ENCODE peak calls at places on chromosomes 16 and 17, in six cellular contexts. S is fibroblast of mammary gland; O is IMR-90; F is CD4-positive, alpha-beta T cell; L is heart right ventricle; Z is gastrocnemius medialis. N is an unnamed sample.

GRCh38 chr16:64092284-64092683 is 1029.6 kb downstream of the CDH11 start:
- DNase-seq in Z (no peak), L (no peak), O (peak; percentile 65), S (peak; percentile 64), F (no peak), N (no peak)

GRCh38 chr16:77206533-77206932 is 7.3 kb downstream of the SYCE1L start:
- DNase-seq in F (no peak), S (no peak), Z (no peak), L (no peak), O (no peak), N (no peak)

GRCh38 chr16:80599466-80599865 is 58.7 kb downstream of the DYNLRB2 start:
- DNase-seq in S (peak; percentile 70), O (peak; percentile 59), Z (no peak), F (no peak), L (no peak), N (no peak)

GRCh38 chr17:49071106-49071505 is 61.5 kb upstream of the B4GALNT2 start:
- DNase-seq in Z (no peak), O (peak; percentile 33), L (no peak), S (peak; percentile 11), F (no peak), N (no peak)

GRCh38 chr16:28532940-28533647 is 5.7 kb downstream of the NUPR1 start:
- DNase-seq in Z (no peak), F (no peak), O (no peak), L (no peak), S (no peak), N (no peak)

GRCh38 chr17:1420163-1420562 is 20.1 kb upstream of the YWHAE start:
- DNase-seq in Z (no peak), O (no peak), L (no peak), F (no peak), S (no peak), N (no peak)

GRCh38 chr17:66775262-66775661 is 59.7 kb upstream of the CACNG5 start:
- DNase-seq in Z (no peak), O (no peak), L (no peak), S (no peak), F (no peak), N (no peak)

GRCh38 chr17:44219126-44219635 is 294 bp downstream of the UBTF start:
- DNase-seq in S (peak; percentile 63), O (peak; percentile 65), Z (peak; percentile 41), L (no peak), F (peak; percentile 67), N (no peak)

GRCh38 chr16:31130336-31130812 is 5.2 kb downstream of the PRSS8 start:
- DNase-seq in S (no peak), Z (no peak), O (no peak), L (peak; percentile 23), F (no peak), N (no peak)

GRCh38 chr16:8931864-8932263 is 31.8 kb downstream of the USP7 start:
- DNase-seq in O (peak; percentile 68), Z (no peak), L (peak; percentile 44), F (peak; percentile 49), S (peak; percentile 71), N (no peak)

GRCh38 chr17:16652847-16653366 is 743 bp downstream of the ZNF624 start:
- DNase-seq in S (peak; percentile 4), Z (peak; percentile 3), F (no peak), L (no peak), O (no peak), N (no peak)

GRCh38 chr16:27199747-27200146 is 3.6 kb upstream of the KDM8 start:
- DNase-seq in L (no peak), O (no peak), S (no peak), F (peak; percentile 27), Z (no peak), N (no peak)

GRCh38 chr17:73420897-73421296 is 109.1 kb upstream of the CDC42EP4 start:
- DNase-seq in S (peak; percentile 29), O (peak; percentile 9), F (no peak), Z (no peak), L (no peak), N (no peak)

GRCh38 chr17:80520810-80521209 is 23.8 kb upstream of the RPTOR start:
- DNase-seq in O (no peak), Z (no peak), F (no peak), L (no peak), S (no peak), N (no peak)

GRCh38 chr17:41483991-41484826 is 3.3 kb upstream of the KRT35 start:
- DNase-seq in Z (no peak), L (no peak), O (peak; percentile 37), S (no peak), F (no peak), N (no peak)

GRCh38 chr17:29103341-29103740 is 60.4 kb downstream of the PIPOX start:
- DNase-seq in Z (no peak), F (no peak), L (no peak), O (no peak), S (no peak), N (no peak)

GRCh38 chr17:40915721-40916256 is 21.7 kb downstream of the KRT23 start:
- DNase-seq in S (peak; percentile 48), F (no peak), L (no peak), O (peak; percentile 77), Z (no peak), N (no peak)

GRCh38 chr16:55655709-55656694 is at the start of gene SLC6A2:
- DNase-seq in F (no peak), O (no peak), Z (no peak), L (peak; percentile 29), S (no peak), N (no peak)

GRCh38 chr16:69338557-69339288 is 641 bp downstream of the COG8 start:
- DNase-seq in F (no peak), L (no peak), Z (no peak), O (no peak), S (no peak), N (no peak)

GRCh38 chr16:70416748-70417616 is 21.9 kb downstream of the ST3GAL2 start:
- DNase-seq in Z (no peak), S (no peak), F (no peak), L (no peak), O (no peak), N (no peak)

GRCh38 chr17:1384881-1385280 is 15.1 kb downstream of the YWHAE start:
- DNase-seq in F (no peak), S (no peak), L (no peak), Z (no peak), O (no peak), N (no peak)

GRCh38 chr17:82267575-82268379 is 5.7 kb downstream of the CSNK1D start:
- DNase-seq in F (peak; percentile 21), S (peak; percentile 99), Z (peak; percentile 98), L (peak; percentile 91), O (peak; percentile 96), N (no peak)

GRCh38 chr17:11730747-11731146 is 132.5 kb downstream of the DNAH9 start:
- DNase-seq in Z (no peak), L (no peak), S (no peak), O (no peak), F (no peak), N (no peak)

GRCh38 chr17:82103588-82104451 is 5.8 kb upstream of the FASN start:
- DNase-seq in S (peak; percentile 40), Z (no peak), F (no peak), L (peak; percentile 57), O (no peak), N (no peak)

GRCh38 chr17:6711081-6711674 is 2.0 kb downstream of the SLC13A5 start:
- DNase-seq in O (no peak), F (no peak), S (no peak), L (no peak), Z (no peak), N (no peak)

GRCh38 chr16:73713817-73714495 is 582.7 kb upstream of the PSMD7 start:
- DNase-seq in O (peak; percentile 4), S (peak; percentile 13), F (no peak), Z (no peak), L (peak; percentile 15), N (no peak)

GRCh38 chr17:82052638-82053059 is 951 bp downstream of the GPS1 start:
- DNase-seq in S (no peak), F (no peak), Z (no peak), O (no peak), L (no peak), N (no peak)

GRCh38 chr17:81533713-81534141 is 5.5 kb downstream of the FSCN2 start:
- DNase-seq in Z (no peak), O (no peak), F (no peak), S (no peak), L (no peak), N (no peak)

GRCh38 chr17:38352245-38353083 is 820 bp downstream of the SOCS7 start:
- DNase-seq in F (peak; percentile 6), L (peak; percentile 39), Z (no peak), S (peak; percentile 17), O (no peak), N (no peak)

GRCh38 chr16:67146523-67147357 is 4.1 kb downstream of the B3GNT9 start:
- DNase-seq in Z (no peak), F (no peak), O (no peak), S (no peak), L (no peak), N (no peak)
- TF ChIP-seq CTCF in Z (no peak), F (no peak), O (no peak), S (no peak), L (no peak), N (no peak)

GRCh38 chr16:425082-425718 is at the start of gene RAB11FIP3:
- DNase-seq in S (peak; percentile 63), Z (peak; percentile 80), L (peak; percentile 87), F (peak; percentile 77), O (peak; percentile 77), N (no peak)
- TF ChIP-seq CTCF in S (peak; percentile 0), Z (no peak), L (no peak), F (peak; percentile 21), O (peak; percentile 10), N (peak; percentile 17)

GRCh38 chr16:85897384-85897783 is 1.6 kb upstream of the IRF8 start:
- DNase-seq in S (no peak), Z (no peak), O (no peak), L (no peak), F (no peak), N (no peak)
- TF ChIP-seq CTCF in S (no peak), Z (no peak), O (no peak), L (no peak), F (no peak), N (no peak)

GRCh38 chr16:3262517-3262916 is 6.1 kb upstream of the MEFV start:
- DNase-seq in O (no peak), S (no peak), F (no peak), L (no peak), Z (no peak), N (no peak)

GRCh38 chr16:3264137-3265036 is 8.0 kb upstream of the MEFV start:
- DNase-seq in Z (peak; percentile 93), L (peak; percentile 98), F (peak; percentile 98), O (peak; percentile 96), S (peak; percentile 96), N (no peak)

GRCh38 chr16:3268294-3268693 is 11.9 kb upstream of the MEFV start:
- DNase-seq in O (no peak), S (no peak), F (no peak), Z (no peak), L (no peak), N (no peak)

DNA sequence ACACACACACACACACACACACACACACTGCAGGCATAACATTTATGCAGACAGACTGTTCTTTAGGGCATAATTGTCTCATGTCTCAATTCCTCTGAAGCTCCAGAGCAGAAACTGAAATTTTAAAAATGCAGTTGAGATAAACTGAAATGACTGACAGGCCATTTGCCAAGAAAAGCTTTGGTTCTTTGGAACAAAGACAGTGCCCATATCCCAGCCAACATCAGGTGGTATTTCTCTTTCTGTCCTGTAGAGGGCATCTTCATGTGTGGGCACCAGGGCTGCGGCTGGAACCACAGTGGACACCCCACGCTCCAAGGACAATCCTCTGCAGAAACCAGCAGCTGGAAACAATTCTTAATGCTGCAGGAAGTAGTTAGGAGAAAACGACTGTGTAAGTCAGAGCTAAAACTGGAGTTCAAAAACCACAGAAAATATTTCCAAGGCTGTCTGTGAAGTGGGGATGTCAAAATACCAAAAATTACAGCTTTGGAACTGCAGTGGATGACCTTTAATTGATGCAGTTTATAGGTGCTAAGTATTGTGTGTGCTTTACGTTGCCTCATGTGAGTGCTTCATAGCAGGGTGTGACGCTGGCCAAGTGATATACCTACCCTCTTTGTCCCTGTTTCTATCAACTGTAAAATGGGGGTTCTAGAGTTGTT is 10.6 kb upstream of the MEFV start:
- DNase-seq in F (no peak), L (no peak), S (peak; percentile 47), O (peak; percentile 35), Z (no peak), N (no peak)
- TF ChIP-seq CTCF in F (no peak), L (peak; percentile 53), S (peak; percentile 55), O (peak; percentile 48), Z (no peak), N (no peak)